ENCODE peak calls at places on chromosome 9, in six cellular contexts. C is BE2C, P is breast epithelium, S is prostate gland, M is foreskin fibroblast, Z is choroid plexus epithelial cell. W is an unnamed sample.

GRCh38 chr9:86601697-86602096 is 247.5 kb upstream of the TUT7 start:
- DNase-seq in C (no peak), P (no peak), S (no peak), M (peak), Z (peak), W (no peak)

GRCh38 chr9:86057491-86057890 is 41.9 kb downstream of the GOLM1 start:
- DNase-seq in C (no peak), P (no peak), S (no peak), M (no peak), Z (no peak), W (no peak)

GRCh38 chr9:105098370-105098769 is 146.1 kb upstream of the SLC44A1 start:
- DNase-seq in C (no peak), P (no peak), S (no peak), M (no peak), Z (no peak), W (no peak)

GRCh38 chr9:31275419-31275818 is 1109.0 kb upstream of the ACO1 start:
- DNase-seq in C (no peak), P (no peak), S (no peak), M (no peak), Z (no peak), W (no peak)

GRCh38 chr9:129936222-129936621 is 101.0 kb downstream of the USP20 start:
- DNase-seq in C (peak), P (no peak), S (no peak), M (no peak), Z (no peak), W (no peak)

GRCh38 chr9:121217609-121218292 is 16.1 kb upstream of the RAB14 start:
- DNase-seq in C (no peak), P (no peak), S (no peak), M (peak), Z (peak), W (no peak)

GRCh38 chr9:10274156-10274555 is 338.6 kb downstream of the PTPRD start:
- DNase-seq in C (no peak), P (no peak), S (no peak), M (no peak), Z (peak), W (no peak)

GRCh38 chr9:136847065-136847826 is 2.0 kb upstream of the PHPT1 start:
- DNase-seq in C (no peak), P (no peak), S (no peak), M (peak), Z (peak), W (no peak)

GRCh38 chr9:110255417-110256141 is 728 bp downstream of the TXN start:
- DNase-seq in C (peak), P (peak), S (peak), M (peak), Z (peak), W (peak)

GRCh38 chr9:103364753-103365152 is 369.6 kb downstream of the CYLC2 start:
- DNase-seq in C (no peak), P (no peak), S (no peak), M (no peak), Z (peak), W (no peak)

GRCh38 chr9:108933231-108933630 is 693 bp downstream of the ELP1 start:
- DNase-seq in C (no peak), P (no peak), S (no peak), M (peak), Z (peak), W (no peak)

GRCh38 chr9:17824191-17824926 is 245.5 kb downstream of the SH3GL2 start:
- DNase-seq in C (no peak), P (no peak), S (no peak), M (no peak), Z (peak), W (no peak)

GRCh38 chr9:14148501-14149103 is 165.3 kb downstream of the NFIB start:
- DNase-seq in C (no peak), P (no peak), S (no peak), M (no peak), Z (no peak), W (no peak)

GRCh38 chr9:110399983-110400382 is 62.3 kb upstream of the TXNDC8 start:
- DNase-seq in C (no peak), P (no peak), S (no peak), M (no peak), Z (no peak), W (no peak)

GRCh38 chr9:38046669-38047300 is 22.2 kb downstream of the SHB start:
- DNase-seq in C (no peak), P (peak), S (peak), M (no peak), Z (peak), W (no peak)

GRCh38 chr9:110173322-110173642 is 34.7 kb downstream of the C9orf152 start:
- DNase-seq in C (no peak), P (no peak), S (no peak), M (no peak), Z (no peak), W (no peak)

GRCh38 chr9:69104830-69105527 is 69.1 kb upstream of the TJP2 start:
- DNase-seq in C (no peak), P (peak), S (peak), M (no peak), Z (no peak), W (no peak)

GRCh38 chr9:112248722-112249121 is 73.6 kb upstream of the SUSD1 start:
- DNase-seq in C (no peak), P (no peak), S (no peak), M (no peak), Z (peak), W (no peak)

GRCh38 chr9:134877541-134877940 is 3.1 kb upstream of the FCN2 start:
- DNase-seq in C (no peak), P (no peak), S (no peak), M (no peak), Z (no peak), W (no peak)

GRCh38 chr9:64773491-64773931 is 511.5 kb downstream of the FOXD4L5 start:
- DNase-seq in C (no peak), P (no peak), S (no peak), M (peak), Z (no peak), W (peak)

GRCh38 chr9:97284798-97285197 is 22.7 kb upstream of the CCDC180 start:
- DNase-seq in C (no peak), P (no peak), S (no peak), M (no peak), Z (no peak), W (no peak)

GRCh38 chr9:134057751-134058701 is 9.8 kb downstream of the BRD3 start:
- DNase-seq in C (peak), P (no peak), S (no peak), M (no peak), Z (no peak), W (no peak)

GRCh38 chr9:96420468-96421219 is 2.5 kb upstream of the ZNF367 start:
- DNase-seq in C (no peak), P (peak), S (no peak), M (peak), Z (peak), W (no peak)

GRCh38 chr9:136902259-136902821 is 16.0 kb downstream of the TRAF2 start:
- DNase-seq in C (peak), P (peak), S (peak), M (peak), Z (peak), W (peak)

GRCh38 chr9:133443982-133444381 is 15.8 kb upstream of the CACFD1 start:
- DNase-seq in C (no peak), P (no peak), S (no peak), M (peak), Z (no peak), W (no peak)

GRCh38 chr9:95024097-95024671 is 293.3 kb downstream of the FANCC start:
- DNase-seq in C (peak), P (no peak), S (no peak), M (no peak), Z (no peak), W (no peak)

GRCh38 chr9:120860083-120860482 is 16.9 kb downstream of the PHF19 start:
- DNase-seq in C (no peak), P (no peak), S (no peak), M (no peak), Z (no peak), W (no peak)

GRCh38 chr9:20364954-20365353 is 257.3 kb downstream of the MLLT3 start:
- DNase-seq in C (no peak), P (no peak), S (no peak), M (no peak), Z (no peak), W (no peak)

GRCh38 chr9:20373263-20373662 is 249.0 kb downstream of the MLLT3 start:
- DNase-seq in C (no peak), P (no peak), S (no peak), M (no peak), Z (no peak), W (no peak)

DNA sequence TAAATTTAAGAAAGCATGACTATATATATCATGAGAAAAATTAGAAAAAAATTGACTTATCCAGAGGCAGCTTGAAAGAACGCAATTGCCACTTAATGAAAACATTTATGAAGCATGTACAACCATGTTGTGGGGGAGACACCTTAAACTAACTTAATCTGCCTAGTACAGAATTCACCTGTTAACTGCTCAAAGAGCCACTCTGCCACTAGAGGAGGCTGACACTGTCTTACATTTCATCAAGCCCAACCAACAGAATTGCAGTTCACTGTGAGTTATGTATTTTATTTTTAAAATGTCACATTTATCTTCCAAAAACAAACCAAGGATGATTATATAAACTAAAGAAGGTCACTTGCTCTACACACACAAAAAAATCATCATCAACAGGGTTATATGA is 252.9 kb downstream of the MLLT3 start:
- DNase-seq in C (no peak), P (no peak), S (no peak), M (no peak), Z (no peak), W (no peak)
- TF ChIP-seq CTCF in C (no peak), P (no peak), S (no peak), M (no peak), Z (no peak), W (no peak)

GRCh38 chr9:99023229-99023628 is 79.5 kb downstream of the COL15A1 start:
- DNase-seq in C (no peak), P (no peak), S (no peak), M (no peak), Z (no peak), W (no peak)

GRCh38 chr9:99021512-99021911 is 77.8 kb downstream of the COL15A1 start:
- DNase-seq in C (no peak), P (no peak), S (no peak), M (no peak), Z (no peak), W (no peak)

GRCh38 chr9:99018653-99019052 is 74.9 kb downstream of the COL15A1 start:
- DNase-seq in C (no peak), P (no peak), S (no peak), M (no peak), Z (no peak), W (no peak)

GRCh38 chr9:99019523-99020331 is 76.0 kb downstream of the COL15A1 start:
- DNase-seq in C (no peak), P (no peak), S (no peak), M (peak), Z (peak), W (no peak)

GRCh38 chr9:99020786-99021436 is 77.2 kb downstream of the COL15A1 start:
- DNase-seq in C (no peak), P (no peak), S (no peak), M (no peak), Z (peak), W (no peak)
- TF ChIP-seq CTCF in C (no peak), P (no peak), S (no peak), M (no peak), Z (no peak), W (no peak)

GRCh38 chr9:130998596-130999264 is 10.2 kb upstream of the LAMC3 start:
- DNase-seq in C (no peak), P (no peak), S (no peak), M (no peak), Z (no peak), W (no peak)
- TF ChIP-seq CTCF in C (no peak), P (no peak), S (no peak), M (no peak), Z (no peak), W (no peak)

GRCh38 chr9:2623866-2624682 is 2.5 kb downstream of the VLDLR start:
- DNase-seq in C (no peak), P (no peak), S (no peak), M (no peak), Z (no peak), W (no peak)

GRCh38 chr9:2621678-2622360 is at the start of gene VLDLR:
- DNase-seq in C (no peak), P (peak), S (peak), M (peak), Z (no peak), W (no peak)

GRCh38 chr9:2622361-2623045 is 916 bp downstream of the VLDLR start:
- DNase-seq in C (peak), P (no peak), S (no peak), M (peak), Z (no peak), W (peak)

GRCh38 chr9:2625427-2625826 is 3.8 kb downstream of the VLDLR start:
- DNase-seq in C (no peak), P (no peak), S (no peak), M (no peak), Z (no peak), W (no peak)

GRCh38 chr9:2623046-2623865 is 1.7 kb downstream of the VLDLR start:
- DNase-seq in C (peak), P (peak), S (peak), M (peak), Z (peak), W (no peak)
- TF ChIP-seq CTCF in C (no peak), P (no peak), S (no peak), M (no peak), Z (no peak), W (no peak)

W was measured in CD8-positive, alpha-beta T cell.